ENCODE peak calls at places on chromosome 19, in nine cellular contexts. A, J, F, X, P, U, W, D and B are unnamed samples.

GRCh38 chr19:51799998-51800848 is 5.3 kb downstream of the FPR3 start:
- DNase-seq in U (no peak), P (no peak), A (no peak), F (peak), W (no peak), J (no peak), X (no peak), D (peak), B (no peak)

GRCh38 chr19:3117746-3118145 is 18.1 kb upstream of the GNA15 start:
- DNase-seq in F (no peak), A (no peak), P (no peak), U (no peak), D (no peak), J (no peak), W (no peak), X (no peak), B (no peak)

GRCh38 chr19:33408538-33408937 is 35.0 kb downstream of the CEBPG start:
- DNase-seq in F (no peak), U (no peak), D (no peak), J (no peak), W (no peak), X (no peak), A (no peak), P (no peak), B (no peak)

GRCh38 chr19:49363265-49364082 is at the start of gene DKKL1:
- DNase-seq in J (peak), X (peak), D (peak), U (peak), P (no peak), F (peak), A (peak), W (peak), B (peak)

GRCh38 chr19:3075605-3076431 is 13.5 kb upstream of the TLE5 start:
- DNase-seq in P (no peak), U (no peak), D (no peak), X (peak), F (no peak), J (no peak), W (no peak), A (peak), B (no peak)

GRCh38 chr19:916645-917322 is 349 bp upstream of the KISS1R start:
- DNase-seq in P (no peak), A (no peak), F (no peak), X (no peak), U (no peak), J (no peak), W (no peak), D (no peak), B (no peak)

GRCh38 chr19:51691122-51692064 is 1.7 kb upstream of the SPACA6 start:
- DNase-seq in W (no peak), U (no peak), D (no peak), A (no peak), X (peak), F (no peak), J (no peak), P (no peak), B (no peak)

GRCh38 chr19:33879818-33880575 is 83.3 kb downstream of the KCTD15 start:
- DNase-seq in J (no peak), A (no peak), D (no peak), W (no peak), U (no peak), P (no peak), F (no peak), X (peak), B (no peak)

GRCh38 chr19:14434543-14435319 is 1.6 kb downstream of the PKN1 start:
- DNase-seq in P (no peak), F (peak), X (peak), W (no peak), D (peak), J (peak), U (no peak), A (peak), B (peak)

GRCh38 chr19:28612275-28612769 is 600.6 kb downstream of the UQCRFS1 start:
- DNase-seq in W (no peak), U (no peak), A (no peak), P (no peak), J (no peak), D (no peak), F (no peak), X (no peak), B (no peak)

GRCh38 chr19:6590458-6591319 is at the start of gene CD70:
- DNase-seq in W (no peak), U (no peak), F (no peak), J (no peak), X (no peak), D (no peak), A (no peak), P (no peak), B (no peak)